ENCODE peak calls at places on chromosomes 3 and 15, in ten cellular contexts. C is activated CD4-positive, alpha-beta T cell treated with anti-CD3 and anti-CD28 coated beads for 4 hours; H is kidney; D is activated naive CD4-positive, alpha-beta T cell; A is A673; X is IMR-90; J is RPMI8226; L is ACHN; P is non-pigmented ciliary epithelial cell; B is NCI-H1092 treated with DMSO at 0.1 percent for 48 hours. R is an unnamed sample.
A peak's percentile ranks its signal among the peaks of the same experiment; 100 is the strongest.

GRCh38 chr3:119627461-119627860 is 29.8 kb downstream of the PLA1A start:
- DNase-seq in C (no peak), H (no peak), D (no peak), A (no peak), X (no peak), J (no peak), L (no peak), P (no peak), B (no peak), R (peak; percentile 55)

GRCh38 chr3:194168994-194169393 is 33.0 kb downstream of the HES1 start:
- DNase-seq in C (no peak), H (no peak), D (no peak), A (no peak), X (no peak), J (no peak), L (no peak), P (no peak), B (no peak), R (no peak)

GRCh38 chr3:61030469-61031035 is 220.7 kb downstream of the FHIT start:
- DNase-seq in C (no peak), H (no peak), D (no peak), A (no peak), X (no peak), J (no peak), L (no peak), P (peak; percentile 15), B (no peak), R (no peak)

GRCh38 chr3:27607370-27607769 is 114.8 kb downstream of the EOMES start:
- DNase-seq in C (no peak), H (no peak), D (no peak), A (peak; percentile 57), X (no peak), J (no peak), L (no peak), P (no peak), B (no peak), R (no peak)

GRCh38 chr3:39433642-39434041 is 27.1 kb downstream of the RPSA start:
- DNase-seq in C (no peak), H (no peak), D (no peak), A (no peak), X (peak; percentile 67), J (no peak), L (peak; percentile 79), P (peak; percentile 23), B (no peak), R (no peak)

GRCh38 chr3:129587061-129587460 is 19.4 kb downstream of the PLXND1 start:
- DNase-seq in C (no peak), H (no peak), D (no peak), A (no peak), X (no peak), J (no peak), L (no peak), P (no peak), B (no peak), R (no peak)

GRCh38 chr3:58659051-58659675 is 7.4 kb downstream of the FAM3D start:
- DNase-seq in C (no peak), H (no peak), D (no peak), A (peak; percentile 30), X (peak; percentile 44), J (peak; percentile 40), L (peak; percentile 33), P (no peak), B (no peak), R (no peak)

GRCh38 chr3:159443266-159443665 is 545.4 kb upstream of the IL12A start:
- DNase-seq in C (no peak), H (no peak), D (no peak), A (no peak), X (peak; percentile 43), J (no peak), L (no peak), P (no peak), B (no peak), R (no peak)

GRCh38 chr3:119293761-119294401 is at the start of gene ARHGAP31:
- DNase-seq in C (peak; percentile 79), H (peak; percentile 84), D (peak; percentile 67), A (peak; percentile 83), X (peak; percentile 81), J (peak; percentile 53), L (peak; percentile 49), P (no peak), B (peak; percentile 45), R (peak; percentile 77)

GRCh38 chr3:14137004-14137403 is 12.2 kb downstream of the TMEM43 start:
- DNase-seq in C (no peak), H (peak; percentile 85), D (no peak), A (no peak), X (no peak), J (no peak), L (no peak), P (no peak), B (no peak), R (no peak)

GRCh38 chr3:64685800-64686445 is 1.9 kb downstream of the ADAMTS9 start:
- DNase-seq in C (no peak), H (peak; percentile 98), D (no peak), A (peak; percentile 87), X (peak; percentile 88), J (peak; percentile 22), L (peak; percentile 93), P (peak; percentile 81), B (no peak), R (peak; percentile 4)

GRCh38 chr15:93162560-93162959 is 73.5 kb upstream of the RGMA start:
- DNase-seq in C (no peak), H (no peak), D (no peak), A (no peak), X (no peak), J (no peak), L (no peak), P (no peak), B (no peak), R (no peak)

GRCh38 chr15:23910030-23910429 is 222.9 kb upstream of the NDN start:
- DNase-seq in C (no peak), H (no peak), D (no peak), A (no peak), X (no peak), J (no peak), L (no peak), P (no peak), B (no peak), R (no peak)

GRCh38 chr15:89329329-89330084 is 5.1 kb downstream of the POLG start:
- DNase-seq in C (no peak), H (no peak), D (no peak), A (no peak), X (no peak), J (no peak), L (no peak), P (no peak), B (no peak), R (no peak)

GRCh38 chr3:1828519-1828918 is 270.1 kb upstream of the CNTN4 start:
- DNase-seq in C (no peak), H (no peak), D (no peak), A (no peak), X (no peak), J (no peak), L (no peak), P (no peak), B (no peak), R (no peak)

GRCh38 chr15:33941279-33942063 is 26.8 kb upstream of the CHRM5 start:
- DNase-seq in C (no peak), H (no peak), D (no peak), A (no peak), X (no peak), J (no peak), L (no peak), P (no peak), B (peak; percentile 7), R (no peak)

GRCh38 chr3:112307557-112307956 is 13.5 kb upstream of the SLC9C1 start:
- DNase-seq in C (no peak), H (no peak), D (no peak), A (no peak), X (no peak), J (no peak), L (no peak), P (no peak), B (no peak), R (no peak)

GRCh38 chr3:59873576-59874230 is 823.9 kb upstream of the CFAP20DC start:
- DNase-seq in C (no peak), H (no peak), D (no peak), A (no peak), X (no peak), J (no peak), L (no peak), P (no peak), B (no peak), R (no peak)

GRCh38 chr3:48155122-48155521 is 33.1 kb downstream of the CDC25A start:
- DNase-seq in C (no peak), H (no peak), D (no peak), A (no peak), X (peak; percentile 94), J (no peak), L (peak; percentile 45), P (peak; percentile 47), B (no peak), R (no peak)

GRCh38 chr15:24880663-24881062 is 74.1 kb upstream of the SNRPN start:
- DNase-seq in C (no peak), H (no peak), D (no peak), A (no peak), X (no peak), J (no peak), L (no peak), P (no peak), B (no peak), R (no peak)

GRCh38 chr15:101088788-101089578 is 162.9 kb downstream of the CHSY1 start:
- DNase-seq in C (peak; percentile 81), H (peak; percentile 87), D (peak; percentile 82), A (peak; percentile 77), X (no peak), J (peak; percentile 85), L (peak; percentile 57), P (no peak), B (peak; percentile 34), R (peak; percentile 74)

GRCh38 chr15:65219137-65219536 is 7.9 kb upstream of the CILP start:
- DNase-seq in C (no peak), H (no peak), D (no peak), A (no peak), X (no peak), J (no peak), L (no peak), P (no peak), B (no peak), R (no peak)

GRCh38 chr15:81322708-81323253 is 1.2 kb downstream of the STARD5 start:
- DNase-seq in C (no peak), H (no peak), D (no peak), A (no peak), X (no peak), J (peak; percentile 66), L (no peak), P (no peak), B (no peak), R (no peak)

R was measured in KBM-7.